ENCODE peak calls at places on chromosomes 16 and 17, in six cellular contexts. H is progenitor cell of endocrine pancreas, Q is choroid plexus epithelial cell, M is tibial nerve, E is foreskin fibroblast, J is fibroblast of the aortic adventitia. K is an unnamed sample.

GRCh38 chr16:53207810-53208752 is 153.3 kb downstream of the CHD9 start:
- DNase-seq in H (peak), Q (peak), M (no peak), E (peak), J (peak), K (peak)

GRCh38 chr16:57762365-57763289 is 27.1 kb downstream of the KATNB1 start:
- DNase-seq in H (no peak), Q (no peak), M (no peak), E (no peak), J (no peak), K (no peak)

GRCh38 chr17:70060415-70060814 is 14.6 kb upstream of the KCNJ16 start:
- DNase-seq in H (no peak), Q (peak), M (no peak), E (peak), J (peak), K (no peak)

GRCh38 chr17:45785373-45786193 is 1.5 kb downstream of the CRHR1 start:
- DNase-seq in H (no peak), Q (no peak), M (no peak), E (no peak), J (no peak), K (no peak)

GRCh38 chr17:62965149-62965648 is 836 bp upstream of the TANC2 start:
- DNase-seq in H (no peak), Q (no peak), M (no peak), E (no peak), J (no peak), K (no peak)

GRCh38 chr17:76529643-76530488 is 7.6 kb downstream of the CYGB start:
- DNase-seq in H (no peak), Q (peak), M (peak), E (peak), J (peak), K (peak)

GRCh38 chr16:55981557-55981956 is 106.4 kb upstream of the CES5A start:
- DNase-seq in H (no peak), Q (no peak), M (no peak), E (no peak), J (no peak), K (no peak)

GRCh38 chr16:2854700-2855309 is 3.2 kb downstream of the PRSS22 start:
- DNase-seq in H (no peak), Q (no peak), M (no peak), E (peak), J (no peak), K (no peak)

GRCh38 chr16:4733747-4734062 is 366 bp downstream of the ANKS3 start:
- DNase-seq in H (no peak), Q (no peak), M (no peak), E (peak), J (no peak), K (no peak)

GRCh38 chr17:47905221-47905733 is 9.2 kb downstream of the SP2 start:
- DNase-seq in H (no peak), Q (peak), M (peak), E (peak), J (peak), K (peak)

GRCh38 chr16:68283346-68283745 is 19.0 kb downstream of the SLC7A6 start:
- DNase-seq in H (no peak), Q (no peak), M (no peak), E (no peak), J (no peak), K (no peak)

GRCh38 chr16:10598157-10598556 is 17.8 kb upstream of the EMP2 start:
- DNase-seq in H (no peak), Q (no peak), M (no peak), E (no peak), J (no peak), K (no peak)

GRCh38 chr17:65041518-65041917 is 15.0 kb downstream of the GNA13 start:
- DNase-seq in H (no peak), Q (no peak), M (no peak), E (no peak), J (no peak), K (no peak)

GRCh38 chr17:79970576-79971068 is 65.0 kb downstream of the TBC1D16 start:
- DNase-seq in H (no peak), Q (peak), M (no peak), E (no peak), J (peak), K (no peak)

GRCh38 chr16:81703177-81704155 is 75.6 kb upstream of the PLCG2 start:
- DNase-seq in H (no peak), Q (peak), M (no peak), E (peak), J (peak), K (peak)

GRCh38 chr16:2122429-2122828 is 13.3 kb downstream of the PKD1 start:
- DNase-seq in H (no peak), Q (no peak), M (no peak), E (no peak), J (no peak), K (no peak)

GRCh38 chr17:80984749-80985148 is 6.9 kb upstream of the CHMP6 start:
- DNase-seq in H (no peak), Q (peak), M (no peak), E (peak), J (peak), K (peak)

GRCh38 chr17:4520881-4521600 is 22.4 kb downstream of the SPNS2 start:
- DNase-seq in H (no peak), Q (peak), M (no peak), E (no peak), J (peak), K (no peak)

GRCh38 chr17:74768069-74768762 is 7.9 kb downstream of the NAT9 start:
- DNase-seq in H (no peak), Q (peak), M (no peak), E (peak), J (peak), K (peak)

GRCh38 chr17:68175905-68176304 is 71.9 kb upstream of the AMZ2 start:
- DNase-seq in H (no peak), Q (no peak), M (no peak), E (no peak), J (no peak), K (no peak)

GRCh38 chr17:82231562-82232321 is 2.9 kb downstream of the SLC16A3 start:
- DNase-seq in H (peak), Q (peak), M (peak), E (peak), J (peak), K (no peak)

GRCh38 chr17:32741381-32741780 is 135.5 kb downstream of the MYO1D start:
- DNase-seq in H (no peak), Q (no peak), M (no peak), E (peak), J (peak), K (peak)

GRCh38 chr17:15513058-15513858 is 45.8 kb upstream of the CDRT4 start:
- DNase-seq in H (no peak), Q (peak), M (no peak), E (peak), J (peak), K (peak)

GRCh38 chr17:41680426-41681040 is 8.2 kb upstream of the EIF1 start:
- DNase-seq in H (no peak), Q (no peak), M (no peak), E (no peak), J (no peak), K (no peak)

GRCh38 chr16:1178295-1178910 is 25.5 kb downstream of the CACNA1H start:
- DNase-seq in H (no peak), Q (no peak), M (no peak), E (no peak), J (no peak), K (no peak)

GRCh38 chr17:4592240-4593005 is 8.1 kb downstream of the SMTNL2 start:
- DNase-seq in H (no peak), Q (no peak), M (no peak), E (no peak), J (no peak), K (no peak)

GRCh38 chr17:72120878-72121163 is at the start of gene SOX9:
- DNase-seq in H (peak), Q (peak), M (peak), E (peak), J (peak), K (peak)

GRCh38 chr17:81416612-81417011 is 21.4 kb downstream of the BAHCC1 start:
- DNase-seq in H (no peak), Q (no peak), M (no peak), E (no peak), J (no peak), K (no peak)

GRCh38 chr17:54968954-54969400 is 412 bp downstream of the STXBP4 start:
- DNase-seq in H (peak), Q (peak), M (no peak), E (peak), J (peak), K (peak)

GRCh38 chr17:6555331-6556120 is 829 bp downstream of the PITPNM3 start:
- DNase-seq in H (no peak), Q (peak), M (no peak), E (peak), J (peak), K (no peak)

DNA sequence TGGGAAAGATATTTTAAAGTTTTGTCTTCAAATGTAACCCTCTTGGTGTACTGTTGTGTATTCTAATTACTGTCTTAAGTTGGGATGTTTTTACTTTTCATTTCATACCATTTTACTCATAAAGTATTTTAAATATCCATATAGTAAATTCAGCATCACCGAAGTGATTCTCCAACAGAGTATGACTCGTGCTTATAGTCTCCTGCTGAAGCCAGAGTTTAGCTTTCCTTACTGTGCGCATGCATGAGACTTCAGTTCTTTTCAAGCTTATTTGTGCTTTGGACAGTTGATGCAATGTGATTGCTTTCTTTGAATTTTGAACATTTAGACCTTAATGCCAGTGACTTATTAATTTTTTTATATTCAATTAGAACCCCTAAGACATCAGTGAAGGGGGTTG is 7.4 kb upstream of the VPS35L start:
- DNase-seq in H (no peak), Q (no peak), M (no peak), E (no peak), J (no peak), K (no peak)
- TF ChIP-seq CTCF in H (no peak), Q (no peak), M (no peak), E (no peak), J (no peak), K (no peak)

GRCh38 chr17:61333151-61333550 is 66.5 kb upstream of the TBX2 start:
- DNase-seq in H (no peak), Q (no peak), M (no peak), E (no peak), J (no peak), K (no peak)

GRCh38 chr17:61331886-61332285 is 67.8 kb upstream of the TBX2 start:
- DNase-seq in H (no peak), Q (no peak), M (no peak), E (peak), J (no peak), K (no peak)

GRCh38 chr17:61328351-61328750 is 71.3 kb upstream of the TBX2 start:
- DNase-seq in H (no peak), Q (no peak), M (no peak), E (no peak), J (no peak), K (no peak)

GRCh38 chr17:61330174-61331150 is 69.2 kb upstream of the TBX2 start:
- DNase-seq in H (no peak), Q (no peak), M (no peak), E (no peak), J (no peak), K (no peak)

DNA sequence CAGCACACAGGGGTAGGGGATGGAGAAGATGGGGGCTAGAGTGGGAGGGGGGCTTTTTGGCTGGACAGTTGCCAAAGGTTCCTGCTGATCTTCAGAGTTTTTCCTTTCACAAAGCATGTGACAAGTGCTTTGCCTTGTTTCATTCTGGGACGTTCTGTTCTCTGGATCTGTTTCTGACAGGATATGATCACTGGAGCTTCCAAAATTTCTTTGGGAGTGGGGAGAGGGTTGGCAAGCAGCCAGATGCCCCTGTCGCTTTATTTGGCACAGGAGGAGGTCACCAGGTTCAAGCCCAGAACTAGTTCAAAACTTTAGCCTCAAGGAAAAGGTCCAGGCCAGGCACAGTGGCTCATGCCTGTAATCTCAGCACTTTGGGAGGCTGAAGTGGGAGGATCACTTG is 68.5 kb upstream of the TBX2 start:
- DNase-seq in H (no peak), Q (no peak), M (no peak), E (no peak), J (no peak), K (no peak)
- TF ChIP-seq CTCF in H (no peak), Q (no peak), M (no peak), E (no peak), J (no peak), K (no peak)

DNA sequence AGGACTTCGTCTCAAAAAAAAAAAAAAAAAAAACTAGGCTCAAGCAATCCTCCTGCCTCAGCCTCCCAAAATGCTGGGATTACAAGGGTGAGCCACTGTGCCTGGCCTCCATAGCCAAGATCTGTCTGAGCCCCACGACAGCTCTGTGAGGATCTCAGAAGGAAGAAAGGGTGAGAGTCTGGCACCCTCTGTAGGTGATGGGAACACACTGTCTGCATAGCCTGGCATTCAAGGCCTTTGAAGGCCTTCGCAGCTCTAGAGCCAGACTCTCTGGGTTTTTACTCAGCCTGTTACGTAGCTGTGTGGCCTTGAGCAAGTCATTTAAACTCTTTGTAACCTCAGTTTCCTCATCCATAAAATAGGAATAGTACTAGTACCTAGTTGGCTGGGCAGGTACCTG is 6.3 kb upstream of the XPO6 start:
- DNase-seq in H (no peak), Q (peak), M (no peak), E (peak), J (peak), K (peak)
- TF ChIP-seq CTCF in H (peak), Q (peak), M (no peak), E (peak), J (peak), K (peak)

GRCh38 chr16:71449020-71449419 is 7.2 kb upstream of the TLE7 start:
- DNase-seq in H (no peak), Q (no peak), M (no peak), E (no peak), J (no peak), K (no peak)
- TF ChIP-seq CTCF in H (no peak), Q (no peak), M (no peak), E (no peak), J (no peak), K (no peak)

GRCh38 chr16:46629331-46629843 is 8.2 kb upstream of the SHCBP1 start:
- DNase-seq in H (no peak), Q (peak), M (no peak), E (peak), J (peak), K (peak)
- TF ChIP-seq CTCF in H (peak), Q (peak), M (no peak), E (peak), J (peak), K (peak)

DNA sequence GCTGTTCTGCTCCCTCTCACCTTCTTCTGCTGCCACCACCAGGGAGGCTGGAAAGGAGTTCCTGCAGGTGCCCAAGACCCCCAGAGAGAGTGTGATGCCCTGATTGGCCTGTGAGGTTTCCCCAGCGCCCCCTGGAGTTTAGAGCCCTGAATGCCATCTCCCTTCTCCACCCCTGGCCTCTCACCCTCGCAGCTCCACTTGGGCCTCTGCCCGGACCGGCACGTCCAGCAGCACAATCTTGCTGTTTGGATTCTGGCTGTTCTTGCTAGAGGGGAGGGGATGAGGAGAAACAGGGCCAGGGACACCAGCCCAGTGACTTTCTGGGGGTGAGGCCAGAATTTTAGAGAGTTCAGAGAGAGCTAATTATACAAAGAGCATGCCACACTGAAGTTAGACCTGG is 12.5 kb upstream of the FAM171A2 start:
- DNase-seq in H (no peak), Q (peak), M (no peak), E (peak), J (peak), K (no peak)
- TF ChIP-seq CTCF in H (peak), Q (peak), M (peak), E (peak), J (peak), K (peak)

DNA sequence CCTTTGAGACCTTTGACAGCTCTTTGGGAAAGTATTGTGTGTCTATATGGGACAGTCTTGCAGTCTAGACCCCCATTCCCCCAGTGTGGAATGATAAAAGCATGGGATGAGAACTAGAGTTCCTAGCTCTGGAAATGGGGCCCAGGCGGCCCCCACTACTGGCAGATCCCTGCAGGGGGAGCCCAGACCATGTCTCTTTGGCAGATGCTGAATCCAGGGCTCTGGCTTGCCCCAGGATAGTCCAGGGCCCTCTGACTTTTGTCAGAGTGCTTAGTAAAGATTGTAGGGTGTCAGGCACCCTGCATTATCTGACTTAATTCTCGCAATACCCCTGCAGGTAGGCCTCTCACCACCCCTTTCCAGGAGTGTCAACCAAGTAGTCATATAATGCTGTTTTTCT is 8.3 kb downstream of the ALKBH5 start:
- DNase-seq in H (no peak), Q (no peak), M (no peak), E (peak), J (no peak), K (no peak)
- TF ChIP-seq CTCF in H (peak), Q (peak), M (no peak), E (peak), J (peak), K (peak)

DNA sequence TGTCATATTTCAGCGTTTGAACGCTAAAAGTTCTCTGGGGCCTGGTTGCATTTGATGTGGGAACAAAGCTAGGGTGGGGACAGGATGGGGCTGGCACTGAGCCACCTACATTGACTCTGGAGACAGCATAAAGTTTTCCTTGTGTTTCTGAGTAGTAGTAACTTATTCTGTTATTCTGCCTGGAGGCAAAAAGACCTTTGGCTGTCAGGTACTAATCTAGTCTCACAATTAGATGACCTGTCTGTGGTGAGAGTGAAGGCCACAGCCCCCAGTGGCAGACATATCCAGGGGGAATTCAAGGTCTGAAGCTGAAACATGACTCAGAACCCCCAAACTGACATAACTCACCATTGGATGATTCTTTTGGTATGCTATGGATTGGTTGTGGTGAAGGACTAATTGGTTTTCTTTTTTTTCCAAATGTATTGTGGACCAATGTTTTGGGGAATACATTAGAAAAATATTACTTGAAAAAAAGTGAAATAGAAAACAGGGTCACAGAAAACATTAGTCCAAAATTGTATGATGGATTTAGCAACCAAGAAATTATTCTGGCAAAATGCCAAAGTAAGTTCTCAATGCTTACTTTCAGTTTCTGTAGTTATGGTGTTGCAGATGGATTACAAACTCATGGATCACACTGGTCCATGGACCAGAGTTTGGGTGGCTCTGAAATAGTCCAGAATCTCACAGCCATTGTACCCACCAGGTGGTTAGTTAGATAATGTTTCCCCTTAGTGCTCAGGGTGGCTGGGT is 10.5 kb upstream of the SALL1 start:
- DNase-seq in H (no peak), Q (peak), M (no peak), E (peak), J (peak), K (peak)
- TF ChIP-seq CTCF in H (no peak), Q (no peak), M (no peak), E (no peak), J (no peak), K (no peak)